ENCODE peak calls at places on chromosomes 1 and 21, in eight cellular contexts. S, I, H, L, N, W, A and F are unnamed samples.

GRCh38 chr1:15410223-15410883 is 665 bp downstream of the EFHD2 start:
- DNase-seq in S (no peak), I (no peak), H (no peak), L (no peak), N (no peak), W (peak; percentile 27), A (no peak), F (no peak)

GRCh38 chr1:229059671-229060079 is 211.2 kb upstream of the RAB4A start:
- DNase-seq in S (no peak), I (no peak), H (no peak), L (peak; percentile 46), N (peak; percentile 88), W (no peak), A (no peak), F (no peak)

GRCh38 chr1:44270666-44271628 is 57.7 kb downstream of the DMAP1 start:
- DNase-seq in S (no peak), I (no peak), H (no peak), L (no peak), N (peak; percentile 42), W (no peak), A (no peak), F (no peak)

GRCh38 chr21:15616864-15617574 is 112.8 kb upstream of the USP25 start:
- DNase-seq in S (no peak), I (no peak), H (no peak), L (no peak), N (peak; percentile 66), W (no peak), A (no peak), F (no peak)

GRCh38 chr1:35777109-35777508 is 7.3 kb upstream of the CLSPN start:
- DNase-seq in S (no peak), I (no peak), H (no peak), L (no peak), N (no peak), W (no peak), A (no peak), F (no peak)

GRCh38 chr1:1349256-1350012 is at the start of gene DVL1:
- DNase-seq in S (peak; percentile 90), I (peak; percentile 75), H (peak; percentile 72), L (no peak), N (peak; percentile 72), W (peak; percentile 75), A (peak; percentile 52), F (no peak)

GRCh38 chr1:61139324-61140055 is 57.1 kb downstream of the NFIA start:
- DNase-seq in S (no peak), I (no peak), H (no peak), L (no peak), N (peak; percentile 74), W (peak; percentile 48), A (no peak), F (no peak)

GRCh38 chr21:17436626-17437111 is 76.2 kb upstream of the CXADR start:
- DNase-seq in S (no peak), I (no peak), H (no peak), L (no peak), N (peak; percentile 54), W (no peak), A (no peak), F (no peak)

GRCh38 chr1:201877877-201878339 is 10.8 kb upstream of the SHISA4 start:
- DNase-seq in S (no peak), I (no peak), H (no peak), L (no peak), N (peak; percentile 70), W (peak; percentile 70), A (no peak), F (no peak)

GRCh38 chr1:165678509-165678908 is 19.9 kb downstream of the ALDH9A1 start:
- DNase-seq in S (no peak), I (no peak), H (no peak), L (no peak), N (no peak), W (peak; percentile 56), A (no peak), F (no peak)

GRCh38 chr1:36542024-36542961 is 59.6 kb upstream of the CSF3R start:
- DNase-seq in S (peak; percentile 38), I (no peak), H (no peak), L (no peak), N (no peak), W (no peak), A (no peak), F (no peak)